ENCODE peak calls at places on chromosome 2, in nine cellular contexts. M is kidney; A is body of pancreas; N is lower lobe of right lung; H is WERI-Rb-1; P is HCT116; Q is effector memory CD4-positive, alpha-beta T cell; X is pancreas; S is tibial nerve. K is an unnamed sample.

GRCh38 chr2:166513952-166514351 is 19.9 kb upstream of the SCN7A start:
- DNase-seq in M (no peak), N (no peak), Q (no peak), P (no peak), A (no peak), S (no peak), H (no peak), X (no peak), K (no peak)

GRCh38 chr2:149921911-149922616 is 334.5 kb upstream of the MMADHC start:
- DNase-seq in H (no peak), S (no peak), X (no peak), M (no peak), N (no peak), P (no peak), A (no peak), Q (no peak), K (no peak)

GRCh38 chr2:104378853-104379374 is 475.0 kb upstream of the POU3F3 start:
- DNase-seq in Q (no peak), A (peak), P (no peak), M (no peak), X (no peak), N (no peak), S (no peak), H (no peak), K (no peak)

GRCh38 chr2:71101656-71102055 is 28.4 kb downstream of the MCEE start:
- DNase-seq in H (no peak), P (no peak), M (no peak), Q (no peak), S (no peak), X (no peak), N (no peak), A (peak), K (no peak)

GRCh38 chr2:181685150-181685688 is 4.9 kb upstream of the NEUROD1 start:
- DNase-seq in Q (no peak), A (no peak), H (peak), M (peak), N (no peak), S (no peak), P (no peak), X (no peak), K (no peak)

GRCh38 chr2:88006912-88007439 is 9.4 kb downstream of the RNU2-63P start:
- DNase-seq in P (no peak), A (no peak), S (no peak), N (no peak), M (no peak), H (no peak), X (no peak), Q (no peak), K (no peak)

GRCh38 chr2:3189961-3190360 is 187.7 kb downstream of the EIPR1 start:
- DNase-seq in P (no peak), M (peak), X (no peak), H (no peak), Q (no peak), N (peak), A (no peak), S (no peak), K (no peak)

GRCh38 chr2:227817940-227818568 is 4.4 kb downstream of the CCL20 start:
- DNase-seq in S (peak), Q (peak), X (peak), N (peak), H (no peak), P (peak), M (peak), A (peak), K (peak)

GRCh38 chr2:240822280-240822847 is 2.3 kb upstream of the KIF1A start:
- DNase-seq in P (no peak), A (no peak), N (no peak), H (no peak), M (no peak), X (no peak), S (no peak), Q (no peak), K (no peak)

GRCh38 chr2:25165992-25166618 is 2.3 kb downstream of the POMC start:
- DNase-seq in P (peak), Q (peak), X (peak), S (no peak), N (no peak), A (peak), M (no peak), H (peak), K (peak)

GRCh38 chr2:216942016-216942415 is 82.2 kb upstream of the TNP1 start:
- DNase-seq in S (no peak), P (no peak), Q (no peak), M (no peak), A (no peak), X (no peak), H (no peak), N (no peak), K (no peak)

GRCh38 chr2:164789986-164790385 is 51.6 kb downstream of the COBLL1 start:
- DNase-seq in Q (no peak), S (no peak), P (no peak), H (no peak), A (no peak), M (no peak), X (no peak), N (no peak), K (no peak)

GRCh38 chr2:151339168-151339567 is 18.2 kb upstream of the TNFAIP6 start:
- DNase-seq in A (no peak), N (no peak), Q (no peak), X (no peak), S (no peak), M (no peak), H (no peak), P (no peak), K (no peak)

GRCh38 chr2:128412181-128412871 is 93.7 kb upstream of the HS6ST1 start:
- DNase-seq in N (no peak), X (no peak), Q (no peak), H (no peak), P (no peak), A (no peak), S (no peak), M (peak), K (no peak)

GRCh38 chr2:21981127-21981526 is 857.4 kb downstream of the TDRD15 start:
- DNase-seq in A (no peak), X (no peak), S (no peak), M (no peak), N (no peak), Q (no peak), H (no peak), P (no peak), K (no peak)

GRCh38 chr2:240236217-240237111 is 96.0 kb upstream of the OTOS start:
- DNase-seq in S (peak), X (peak), H (peak), A (peak), N (peak), Q (no peak), M (peak), P (no peak), K (no peak)

GRCh38 chr2:8761529-8762164 is 75.8 kb downstream of the KIDINS220 start:
- DNase-seq in X (no peak), H (no peak), N (no peak), Q (no peak), S (no peak), M (no peak), A (no peak), P (peak), K (no peak)

GRCh38 chr2:55887351-55887750 is 36.2 kb downstream of the EFEMP1 start:
- DNase-seq in N (no peak), P (no peak), M (no peak), Q (no peak), X (no peak), S (no peak), H (no peak), A (no peak), K (no peak)

GRCh38 chr2:29931818-29932217 is 10.4 kb upstream of the ALK start:
- DNase-seq in N (no peak), A (no peak), M (no peak), H (no peak), S (no peak), Q (no peak), P (no peak), X (no peak), K (no peak)

GRCh38 chr2:160687629-160688028 is 194.0 kb upstream of the RBMS1 start:
- DNase-seq in H (no peak), M (no peak), P (no peak), X (no peak), S (no peak), A (no peak), Q (no peak), N (no peak), K (no peak)

GRCh38 chr2:13003500-13003899 is 286.8 kb downstream of the TRIB2 start:
- DNase-seq in N (no peak), P (no peak), S (no peak), A (no peak), H (no peak), Q (no peak), M (no peak), X (no peak), K (no peak)

GRCh38 chr2:33435518-33435917 is 40.9 kb upstream of the RASGRP3 start:
- DNase-seq in Q (no peak), S (no peak), N (no peak), H (no peak), M (no peak), P (no peak), A (no peak), X (no peak), K (no peak)

GRCh38 chr2:181058378-181059269 is 78.2 kb downstream of the UBE2E3 start:
- DNase-seq in N (no peak), Q (peak), M (no peak), S (no peak), A (peak), H (peak), X (peak), P (peak), K (no peak)

GRCh38 chr2:31060397-31060796 is 77.8 kb downstream of the GALNT14 start:
- DNase-seq in M (peak), X (no peak), N (no peak), S (no peak), P (no peak), Q (no peak), H (no peak), A (no peak), K (no peak)

GRCh38 chr2:180583441-180584140 is 396.8 kb upstream of the UBE2E3 start:
- DNase-seq in M (no peak), H (no peak), S (no peak), P (no peak), Q (no peak), X (no peak), A (no peak), N (no peak), K (no peak)

GRCh38 chr2:80102026-80102425 is 202.5 kb downstream of the LRRTM1 start:
- DNase-seq in N (no peak), X (no peak), S (no peak), Q (no peak), A (no peak), P (no peak), M (no peak), H (no peak), K (no peak)

GRCh38 chr2:130354135-130354420 is 1.8 kb upstream of the PTPN18 start:
- DNase-seq in N (no peak), X (no peak), H (no peak), M (no peak), S (no peak), Q (no peak), A (no peak), P (no peak), K (no peak)

GRCh38 chr2:130357864-130358263 is 2.0 kb downstream of the PTPN18 start:
- DNase-seq in X (no peak), N (no peak), H (no peak), M (no peak), P (no peak), Q (no peak), S (no peak), A (no peak), K (no peak)

GRCh38 chr2:130353291-130354134 is 2.3 kb upstream of the PTPN18 start:
- DNase-seq in H (no peak), A (no peak), X (peak), M (no peak), Q (no peak), P (no peak), S (no peak), N (no peak), K (no peak)

GRCh38 chr2:130355181-130355577 is 677 bp upstream of the PTPN18 start:
- DNase-seq in H (no peak), N (no peak), S (no peak), Q (no peak), A (no peak), X (no peak), M (no peak), P (no peak), K (no peak)

GRCh38 chr2:130355578-130356431 is at the start of gene PTPN18:
- DNase-seq in H (peak), X (peak), M (peak), P (peak), N (peak), A (peak), S (peak), Q (peak), K (peak)
- H3K27ac ChIP-seq in H (peak), X (peak), M (no peak), P (peak), N (peak), A (peak), S (peak), Q (no peak), K (peak)

GRCh38 chr2:38148501-38148900 is 72.5 kb upstream of the CYP1B1 start:
- DNase-seq in H (no peak), P (no peak), X (peak), A (peak), M (no peak), S (no peak), N (no peak), Q (no peak), K (no peak)

GRCh38 chr2:38145226-38145625 is 69.3 kb upstream of the CYP1B1 start:
- DNase-seq in M (no peak), A (no peak), Q (no peak), H (no peak), N (no peak), S (no peak), P (no peak), X (no peak), K (no peak)

GRCh38 chr2:38147333-38148121 is 71.6 kb upstream of the CYP1B1 start:
- DNase-seq in A (no peak), P (no peak), S (no peak), H (no peak), M (no peak), N (no peak), Q (no peak), X (no peak), K (no peak)

GRCh38 chr2:38146917-38147307 is 71.0 kb upstream of the CYP1B1 start:
- DNase-seq in M (no peak), S (no peak), P (peak), N (no peak), A (peak), H (no peak), X (peak), Q (no peak), K (no peak)

DNA sequence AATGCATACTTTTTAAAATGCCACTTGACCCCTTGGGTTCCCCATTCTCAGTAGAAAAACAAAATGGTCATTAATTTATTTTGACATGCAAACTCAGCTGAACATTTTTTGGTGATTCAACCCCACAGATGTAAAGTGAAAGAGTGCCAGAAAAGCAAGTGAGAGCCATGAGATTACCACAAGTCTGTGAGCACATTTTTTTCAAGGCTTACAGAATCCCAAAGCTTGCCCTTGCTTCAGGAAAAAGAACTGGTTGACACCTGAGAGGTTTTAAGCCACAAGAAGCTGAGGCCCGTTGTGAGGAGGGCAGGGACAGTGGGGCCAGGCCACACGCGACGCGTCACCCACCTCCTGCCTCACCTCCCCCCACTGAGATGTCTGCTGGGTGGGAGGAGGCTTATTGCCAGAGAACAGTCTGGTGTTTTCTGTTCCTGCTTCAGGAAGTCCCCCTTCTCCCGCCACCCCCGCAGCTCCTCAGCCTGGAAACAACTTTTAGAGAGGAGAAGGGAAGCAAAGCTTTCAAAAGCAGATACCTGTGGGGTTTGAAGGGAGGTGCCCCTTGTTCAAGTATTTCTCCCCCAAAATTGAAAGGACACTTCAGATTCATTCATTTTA is 70.5 kb upstream of the CYP1B1 start:
- DNase-seq in Q (no peak), A (peak), P (peak), N (peak), M (peak), H (no peak), S (no peak), X (peak), K (no peak)
- H3K27ac ChIP-seq in Q (no peak), A (peak), P (peak), N (peak), M (peak), H (no peak), S (peak), X (peak), K (peak)

DNA sequence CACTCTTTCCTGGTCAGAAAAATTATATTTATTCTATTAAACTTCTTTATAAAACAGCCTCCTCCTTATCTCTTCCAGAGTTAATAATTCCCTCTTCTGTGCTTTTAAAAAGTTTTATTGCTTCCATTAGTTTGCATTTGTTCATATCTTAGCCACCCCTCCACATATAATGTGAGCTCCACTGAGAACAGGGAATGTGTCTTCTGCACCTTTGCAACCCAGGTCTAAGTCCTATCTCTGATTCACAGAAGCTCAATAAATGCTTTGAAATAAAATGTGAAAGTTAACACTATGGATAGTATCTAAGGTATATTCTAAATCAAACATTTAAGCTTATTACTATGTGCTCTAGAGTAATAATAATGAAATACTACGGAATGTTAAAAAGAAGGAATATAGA is 9.3 kb upstream of the LRATD1 start:
- DNase-seq in Q (no peak), S (no peak), N (no peak), X (no peak), P (no peak), H (no peak), M (no peak), A (no peak), K (no peak)
- H3K27ac ChIP-seq in Q (no peak), S (no peak), N (no peak), X (no peak), P (no peak), H (no peak), M (no peak), A (no peak), K (no peak)

GRCh38 chr2:74566423-74567085 is 12.0 kb downstream of the DOK1 start:
- DNase-seq in M (no peak), N (no peak), X (no peak), A (no peak), P (no peak), H (no peak), Q (no peak), S (no peak), K (no peak)
- H3K27ac ChIP-seq in M (no peak), N (no peak), X (no peak), A (no peak), P (no peak), H (no peak), Q (no peak), S (no peak), K (no peak)